ENCODE peak calls at places on chromosomes 5 and 9, in six cellular contexts. A is heart right ventricle, E is neuronal stem cell, K is Panc1, X is HepG2, Y is small intestine. O is an unnamed sample. For H3K4me1, the result is how much of the 10 kb centered on the place peaks cover.

GRCh38 chr5:127184841-127185240 is 105.8 kb upstream of the MEGF10 start:
- DNase-seq in K (no peak), E (no peak), A (no peak), X (no peak), Y (no peak), O (no peak)

GRCh38 chr9:1050125-1050895 is at the start of gene DMRT2:
- DNase-seq in X (peak), K (no peak), A (peak), Y (peak), E (peak), O (peak)

GRCh38 chr9:126470251-126470993 is 143.3 kb upstream of the LMX1B start:
- DNase-seq in E (no peak), K (no peak), Y (no peak), X (no peak), A (no peak), O (no peak)

GRCh38 chr5:20610650-20611049 is 622.6 kb upstream of the CDH18 start:
- DNase-seq in K (no peak), Y (no peak), A (no peak), E (no peak), X (no peak), O (no peak)

GRCh38 chr5:145975361-145976066 is 39.1 kb downstream of the SH3RF2 start:
- DNase-seq in E (no peak), Y (peak), K (peak), X (peak), A (no peak), O (peak)

GRCh38 chr5:149389552-149390495 is 10.7 kb upstream of the IL17B start:
- DNase-seq in Y (no peak), K (no peak), A (no peak), X (no peak), E (no peak), O (no peak)

GRCh38 chr9:591292-591691 is 250.2 kb upstream of the DMRT1 start:
- DNase-seq in K (no peak), A (peak), Y (peak), E (no peak), X (no peak), O (peak)

GRCh38 chr5:107388111-107388861 is 282.5 kb downstream of the EFNA5 start:
- DNase-seq in X (no peak), K (peak), E (no peak), A (no peak), Y (no peak), O (no peak)

GRCh38 chr5:126978258-126978657 is 52.1 kb downstream of the MARCHF3 start:
- DNase-seq in K (no peak), Y (no peak), E (no peak), A (no peak), X (no peak), O (no peak)

GRCh38 chr9:72857632-72858011 is 95.2 kb downstream of the ALDH1A1 start:
- DNase-seq in K (no peak), Y (no peak), E (no peak), X (no peak), A (no peak), O (no peak)
- H3K27ac ChIP-seq in K (no peak), Y (peak), E (no peak), X (peak), A (peak), O (no peak)

DNA sequence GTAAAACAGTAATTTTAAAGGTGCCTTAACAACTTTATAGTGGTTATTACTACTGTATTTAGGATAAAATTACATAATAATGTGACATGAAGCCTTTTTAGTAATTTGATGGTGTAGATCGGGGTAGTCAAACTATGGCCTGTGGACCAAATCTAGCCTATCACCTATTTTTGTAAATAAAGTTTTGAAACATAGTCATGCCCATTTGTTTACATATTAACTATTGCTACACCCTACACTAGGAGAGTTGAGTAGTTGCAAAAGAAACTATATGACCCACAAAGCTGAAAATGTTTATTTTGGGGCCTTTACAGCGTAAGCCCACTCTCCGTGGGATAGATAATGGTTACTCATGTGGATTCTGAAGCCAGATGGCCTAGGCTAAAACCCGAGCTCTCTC is 6.2 kb downstream of the CEP78 start:
- DNase-seq in A (no peak), X (no peak), K (no peak), E (no peak), Y (no peak), O (no peak)
- H3K4me1 ChIP-seq in A (under half), X (under half), K (under half), E (under half), Y (under half), O (under half)

DNA sequence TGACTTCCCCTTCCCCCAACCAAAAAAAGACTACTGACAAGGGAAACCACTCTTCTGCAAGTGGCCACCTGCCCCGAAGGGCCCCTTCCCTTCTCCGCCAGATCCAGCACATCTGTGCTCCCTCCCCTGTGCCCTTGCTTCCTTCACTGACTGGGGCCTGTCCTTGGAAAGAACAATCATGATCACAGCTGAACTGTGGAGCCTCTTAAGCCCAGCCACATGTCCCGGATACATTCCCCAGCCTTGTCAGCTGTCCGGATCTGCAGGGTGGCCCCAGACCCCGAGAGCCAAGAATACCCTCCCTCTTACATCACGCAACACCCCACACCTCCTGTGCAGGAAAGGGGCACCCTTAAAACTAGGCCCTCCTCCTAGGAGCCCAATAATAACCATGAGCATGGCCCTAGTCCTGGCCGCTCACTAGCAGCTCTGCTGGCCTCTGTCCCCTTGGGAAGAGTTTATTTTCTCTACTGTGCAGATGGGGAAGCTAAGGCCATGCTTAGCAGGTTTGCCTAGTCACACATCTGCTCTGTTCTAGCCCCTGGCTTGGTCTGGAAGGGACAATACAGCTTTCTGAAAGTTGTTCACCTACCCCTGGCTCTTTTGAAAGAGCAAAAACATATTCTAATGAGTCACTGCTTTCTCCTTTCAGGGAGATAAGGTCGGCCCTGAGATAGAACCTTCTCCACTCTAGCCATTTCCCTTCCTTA is 3.8 kb downstream of the SPRY4 start:
- DNase-seq in K (no peak), E (peak), A (no peak), Y (peak), X (no peak), O (no peak)
- H3K27ac ChIP-seq in K (peak), E (peak), A (peak), Y (peak), X (peak), O (peak)

GRCh38 chr9:110932883-110933282 is 105.4 kb downstream of the LPAR1 start:
- DNase-seq in E (no peak), K (no peak), A (no peak), Y (peak), X (no peak), O (no peak)

GRCh38 chr9:110936719-110937452 is 101.4 kb downstream of the LPAR1 start:
- DNase-seq in K (no peak), Y (no peak), X (no peak), A (no peak), E (no peak), O (no peak)

GRCh38 chr9:110936252-110936651 is 102.0 kb downstream of the LPAR1 start:
- DNase-seq in Y (no peak), E (no peak), A (no peak), K (no peak), X (no peak), O (no peak)

GRCh38 chr9:110933350-110934001 is 104.8 kb downstream of the LPAR1 start:
- DNase-seq in Y (no peak), X (no peak), A (no peak), K (no peak), E (no peak), O (no peak)

GRCh38 chr9:110935829-110936228 is 102.4 kb downstream of the LPAR1 start:
- DNase-seq in E (no peak), A (no peak), Y (no peak), X (no peak), K (no peak), O (no peak)
- H3K4me1 ChIP-seq in E (under half), A (under half), Y (under half), X (under half), K (under half), O (under half)

DNA sequence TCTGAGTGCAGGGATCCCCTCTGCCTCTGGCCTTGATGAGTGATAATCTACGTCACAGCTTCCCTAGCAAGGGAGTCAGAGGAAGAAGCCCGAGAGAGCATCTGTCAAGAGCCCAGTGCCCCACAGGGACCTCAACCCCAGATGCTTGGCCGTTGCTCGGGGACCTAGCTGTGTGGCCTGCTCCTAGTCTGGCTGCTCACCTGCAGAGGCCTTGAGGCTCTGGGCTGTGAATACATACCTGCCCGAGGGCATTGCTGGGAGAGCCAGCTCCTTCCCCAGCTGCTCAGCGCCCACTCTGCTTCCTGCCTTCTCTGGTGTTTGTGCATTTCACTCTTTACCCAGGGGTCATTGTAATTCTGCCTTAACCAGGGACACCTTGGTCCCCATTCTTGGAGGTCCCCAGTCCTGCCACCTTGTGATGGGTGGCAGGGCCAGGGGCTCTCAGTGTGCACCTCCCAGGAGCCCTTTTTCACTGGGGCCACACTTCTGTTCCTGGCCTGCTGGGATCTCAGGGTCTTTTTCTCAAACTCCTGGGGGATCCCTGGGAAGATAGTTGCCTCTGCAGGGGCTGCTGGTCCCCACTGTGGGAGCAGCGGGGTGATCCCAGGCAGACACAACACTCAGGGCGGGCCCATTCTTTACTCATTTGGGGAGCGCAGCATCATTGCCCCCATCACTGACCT is 15.5 kb downstream of the PHF2 start:
- DNase-seq in Y (no peak), K (no peak), A (no peak), E (no peak), X (no peak), O (no peak)
- H3K27ac ChIP-seq in Y (no peak), K (no peak), A (peak), E (no peak), X (no peak), O (no peak)

DNA sequence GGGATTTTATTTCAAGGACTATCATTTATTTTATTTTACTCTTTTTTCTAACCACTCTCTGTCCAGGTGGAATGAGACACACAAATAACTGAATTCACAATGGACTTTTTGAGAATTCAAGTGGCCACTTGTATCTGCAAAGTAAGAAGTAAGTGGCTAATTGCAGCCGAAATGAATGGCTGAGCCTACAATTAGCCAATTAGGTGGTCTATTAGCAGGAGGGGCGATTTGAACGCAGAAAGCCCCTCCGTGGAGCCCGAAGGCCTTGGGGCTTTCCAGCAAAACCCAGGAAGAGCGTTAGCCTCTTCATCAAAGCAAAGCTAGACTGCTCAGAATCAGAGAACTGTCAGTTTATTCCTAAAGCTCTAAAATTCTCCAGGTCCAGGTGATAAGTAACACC is 176.9 kb downstream of the EBF1 start:
- DNase-seq in X (no peak), Y (no peak), A (no peak), K (no peak), E (no peak), O (no peak)
- H3K4me1 ChIP-seq in X (under half), Y (under half), A (under half), K (under half), E (under half), O (under half)

DNA sequence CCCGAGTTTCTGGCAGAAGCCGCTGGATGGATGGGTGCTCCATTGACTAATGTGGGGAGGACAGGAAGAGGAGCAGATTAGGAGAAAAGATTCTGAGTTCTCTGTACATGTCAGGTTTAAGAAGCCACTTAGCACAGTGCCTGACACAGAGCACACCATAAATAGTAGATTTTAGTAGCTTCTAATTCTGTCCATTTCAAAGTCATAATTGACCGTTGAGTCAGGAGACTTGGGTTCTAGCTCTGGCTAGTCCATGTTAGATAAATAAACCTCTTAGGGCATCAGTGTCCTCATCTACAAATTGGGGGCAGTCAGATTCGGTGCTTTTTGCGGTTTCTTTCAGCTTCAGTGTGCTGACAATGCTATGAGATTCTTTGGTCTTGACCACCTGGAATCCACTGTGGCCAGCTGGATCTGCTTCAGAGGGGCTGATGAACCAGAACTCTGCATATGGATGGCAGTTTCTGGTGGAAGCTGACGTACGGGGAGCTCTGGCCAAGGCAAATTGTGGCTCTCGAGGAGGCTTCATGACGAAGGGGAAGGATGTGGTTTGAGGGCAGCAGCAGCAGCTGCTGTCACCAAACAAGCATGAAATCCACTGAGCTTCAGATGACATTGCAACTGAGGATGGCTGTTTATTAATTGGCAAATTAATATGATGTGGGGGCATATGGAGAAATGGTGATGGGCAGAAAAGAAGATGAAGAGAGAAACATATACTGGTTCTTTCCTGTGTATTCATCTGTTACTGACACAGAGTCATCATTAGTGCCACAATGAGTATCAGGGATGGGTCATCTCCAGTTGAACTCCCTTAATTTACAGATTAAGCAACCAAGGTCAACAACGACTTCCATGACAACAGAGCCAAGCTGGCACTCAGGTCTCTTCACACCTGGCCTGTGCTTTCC is 134.4 kb downstream of the AOPEP start:
- DNase-seq in X (no peak), E (no peak), A (no peak), K (no peak), Y (peak), O (no peak)
- H3K27ac ChIP-seq in X (no peak), E (no peak), A (no peak), K (peak), Y (peak), O (peak)

GRCh38 chr5:170330568-170331054 is 33.0 kb upstream of the LCP2 start:
- DNase-seq in E (no peak), X (no peak), A (no peak), Y (no peak), K (no peak), O (no peak)

GRCh38 chr5:170337055-170337454 is 39.5 kb upstream of the LCP2 start:
- DNase-seq in K (no peak), A (no peak), E (no peak), X (no peak), Y (no peak), O (no peak)

GRCh38 chr5:170332058-170332457 is 34.5 kb upstream of the LCP2 start:
- DNase-seq in X (no peak), A (no peak), Y (no peak), K (no peak), E (no peak), O (no peak)

GRCh38 chr5:170336065-170336464 is 38.5 kb upstream of the LCP2 start:
- DNase-seq in X (no peak), A (no peak), E (no peak), Y (peak), K (no peak), O (no peak)

GRCh38 chr5:170333161-170333909 is 35.8 kb upstream of the LCP2 start:
- DNase-seq in K (no peak), A (no peak), X (no peak), Y (peak), E (peak), O (no peak)
- H3K4me1 ChIP-seq in K (under half), A (under half), X (under half), Y (under half), E (under half), O (under half)

GRCh38 chr9:90793729-90794128 is 7.9 kb upstream of the SYK start:
- DNase-seq in Y (no peak), X (no peak), A (no peak), E (no peak), K (no peak), O (no peak)
- H3K27ac ChIP-seq in Y (no peak), X (no peak), A (no peak), E (no peak), K (no peak), O (no peak)

O was measured in psoas muscle.